ENCODE peak calls at places on chromosomes 4 and X, in six cellular contexts. One of them, this sample, is unnamed.

GRCh38 chrX:123629502-123629901 is 103.3 kb downstream of the THOC2 start:
- DNase-seq in ascending aorta: no peak
- DNase-seq in fibroblast of lung: no peak
- DNase-seq in sigmoid colon: no peak
- DNase-seq in lung: no peak
- DNase-seq in A673: no peak
- DNase-seq in this sample: no peak

GRCh38 chr4:126890994-126891393 is 741.8 kb upstream of the INTU start:
- DNase-seq in A673: no peak
- DNase-seq in lung: no peak
- DNase-seq in sigmoid colon: no peak
- DNase-seq in fibroblast of lung: peak; percentile 23
- DNase-seq in ascending aorta: no peak
- DNase-seq in this sample: no peak

GRCh38 chrX:21479695-21480280 is 105.6 kb downstream of the CNKSR2 start:
- DNase-seq in fibroblast of lung: peak; percentile 49
- DNase-seq in A673: peak; percentile 73
- DNase-seq in lung: no peak
- DNase-seq in sigmoid colon: no peak
- DNase-seq in ascending aorta: no peak
- DNase-seq in this sample: peak; percentile 6

GRCh38 chr4:20408596-20408995 is 156.9 kb downstream of the SLIT2 start:
- DNase-seq in A673: peak; percentile 41
- DNase-seq in fibroblast of lung: peak; percentile 63
- DNase-seq in lung: no peak
- DNase-seq in ascending aorta: no peak
- DNase-seq in sigmoid colon: no peak
- DNase-seq in this sample: no peak

GRCh38 chrX:101986571-101986970 is 54.7 kb upstream of the ZMAT1 start:
- DNase-seq in fibroblast of lung: no peak
- DNase-seq in lung: no peak
- DNase-seq in ascending aorta: no peak
- DNase-seq in sigmoid colon: no peak
- DNase-seq in A673: peak; percentile 73
- DNase-seq in this sample: no peak

GRCh38 chr4:74410272-74410671 is 34.7 kb upstream of the AREG start:
- DNase-seq in sigmoid colon: no peak
- DNase-seq in ascending aorta: no peak
- DNase-seq in lung: no peak
- DNase-seq in A673: no peak
- DNase-seq in fibroblast of lung: peak; percentile 66
- DNase-seq in this sample: no peak

GRCh38 chr4:7124643-7125442 is 57.0 kb upstream of the GRPEL1 start:
- DNase-seq in lung: peak; percentile 45
- DNase-seq in sigmoid colon: peak; percentile 87
- DNase-seq in ascending aorta: no peak
- DNase-seq in A673: no peak
- DNase-seq in fibroblast of lung: peak; percentile 96
- DNase-seq in this sample: peak; percentile 60

GRCh38 chr4:174365018-174365587 is 81.4 kb downstream of the CEP44 start:
- DNase-seq in A673: peak; percentile 55
- DNase-seq in lung: no peak
- DNase-seq in sigmoid colon: no peak
- DNase-seq in ascending aorta: no peak
- DNase-seq in fibroblast of lung: peak; percentile 20
- DNase-seq in this sample: no peak

GRCh38 chr4:57854748-57855147 is 744.6 kb upstream of the IGFBP7 start:
- DNase-seq in fibroblast of lung: no peak
- DNase-seq in sigmoid colon: no peak
- DNase-seq in lung: no peak
- DNase-seq in A673: no peak
- DNase-seq in ascending aorta: no peak
- DNase-seq in this sample: no peak

GRCh38 chrX:145213504-145213903 is 33.8 kb upstream of the SPANXN1 start:
- DNase-seq in sigmoid colon: no peak
- DNase-seq in fibroblast of lung: no peak
- DNase-seq in ascending aorta: no peak
- DNase-seq in A673: peak; percentile 14
- DNase-seq in lung: no peak
- DNase-seq in this sample: no peak

GRCh38 chrX:2243913-2244460 is 256.8 kb downstream of the DHRSX start:
- DNase-seq in A673: peak; percentile 48
- DNase-seq in ascending aorta: no peak
- DNase-seq in fibroblast of lung: peak; percentile 13
- DNase-seq in sigmoid colon: no peak
- DNase-seq in lung: no peak
- DNase-seq in this sample: no peak

GRCh38 chr4:168522829-168523228 is 26.0 kb downstream of the PALLD start:
- DNase-seq in fibroblast of lung: no peak
- DNase-seq in ascending aorta: no peak
- DNase-seq in A673: no peak
- DNase-seq in lung: no peak
- DNase-seq in sigmoid colon: no peak
- DNase-seq in this sample: no peak

GRCh38 chr4:168524006-168524405 is 27.2 kb downstream of the PALLD start:
- DNase-seq in A673: no peak
- DNase-seq in fibroblast of lung: peak; percentile 87
- DNase-seq in lung: no peak
- DNase-seq in sigmoid colon: no peak
- DNase-seq in ascending aorta: no peak
- DNase-seq in this sample: no peak

GRCh38 chr4:168519576-168519975 is 22.7 kb downstream of the PALLD start:
- DNase-seq in fibroblast of lung: no peak
- DNase-seq in ascending aorta: no peak
- DNase-seq in A673: no peak
- DNase-seq in lung: no peak
- DNase-seq in sigmoid colon: no peak
- DNase-seq in this sample: no peak

GRCh38 chr4:168522371-168522770 is 25.5 kb downstream of the PALLD start:
- DNase-seq in A673: peak; percentile 30
- DNase-seq in sigmoid colon: no peak
- DNase-seq in fibroblast of lung: no peak
- DNase-seq in ascending aorta: no peak
- DNase-seq in lung: no peak
- DNase-seq in this sample: no peak

DNA sequence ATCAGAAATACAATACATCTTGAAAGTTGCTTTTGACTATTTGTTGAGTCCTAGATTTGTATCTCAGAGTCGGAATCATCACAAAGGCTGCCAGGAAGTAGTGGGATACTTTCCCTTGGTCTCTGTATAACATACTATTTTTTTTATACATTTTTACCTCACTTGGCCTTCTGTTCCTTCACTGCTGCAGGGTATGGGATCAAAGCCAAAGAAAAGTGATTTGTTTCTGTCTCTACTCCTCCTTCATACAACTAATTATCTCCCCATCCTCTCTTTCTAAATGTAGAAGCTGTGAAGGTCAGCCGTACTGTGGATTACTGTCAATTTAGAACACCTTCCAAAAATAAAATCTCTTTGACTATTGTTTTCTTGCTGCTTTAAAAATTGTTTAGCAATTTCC is 24.9 kb downstream of the PALLD start:
- DNase-seq in sigmoid colon: no peak
- DNase-seq in lung: no peak
- DNase-seq in fibroblast of lung: no peak
- DNase-seq in ascending aorta: no peak
- DNase-seq in A673: no peak
- DNase-seq in this sample: no peak
- H3K4me3 ChIP-seq in sigmoid colon: no peak overlapping the region
- H3K4me3 ChIP-seq in lung: no peak overlapping the region
- H3K4me3 ChIP-seq in fibroblast of lung: no peak overlapping the region
- H3K4me3 ChIP-seq in ascending aorta: no peak overlapping the region
- H3K4me3 ChIP-seq in A673: no peak overlapping the region
- H3K4me3 ChIP-seq in this sample: no peak overlapping the region

GRCh38 chr4:10082047-10082446 is 34.6 kb downstream of the WDR1 start:
- DNase-seq in ascending aorta: no peak
- DNase-seq in sigmoid colon: peak; percentile 47
- DNase-seq in A673: no peak
- DNase-seq in fibroblast of lung: no peak
- DNase-seq in lung: no peak
- DNase-seq in this sample: peak; percentile 0
- H3K36me3 ChIP-seq in ascending aorta: peaks cover 100% of the 10 kb centered on the region
- H3K36me3 ChIP-seq in sigmoid colon: peaks cover 100% of the 10 kb centered on the region
- H3K36me3 ChIP-seq in A673: peaks cover 48% of the 10 kb centered on the region
- H3K36me3 ChIP-seq in fibroblast of lung: peaks cover 82% of the 10 kb centered on the region
- H3K36me3 ChIP-seq in lung: peaks cover 96% of the 10 kb centered on the region
- H3K36me3 ChIP-seq in this sample: peaks cover 4% of the 10 kb centered on the region

DNA sequence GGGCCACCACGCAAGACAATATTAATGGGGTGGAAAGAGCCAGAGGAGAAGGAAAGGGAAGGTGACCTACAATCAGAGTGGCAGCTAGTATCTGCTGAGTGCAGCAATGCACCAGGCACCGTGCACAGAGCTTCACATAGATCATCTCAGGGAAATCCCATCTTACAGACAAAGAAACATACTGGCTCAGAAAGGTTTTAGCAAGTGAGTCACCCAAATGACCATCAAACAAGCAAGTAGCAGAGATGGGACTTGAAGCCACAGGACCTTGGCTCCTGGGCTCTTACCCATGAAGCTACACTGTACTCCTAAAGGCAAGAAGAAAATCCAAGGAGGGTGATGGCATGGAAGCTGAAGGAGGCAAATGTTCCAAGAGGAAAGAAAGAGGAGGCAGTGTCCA is 6.8 kb downstream of the ANXA5 start:
- DNase-seq in ascending aorta: no peak
- DNase-seq in sigmoid colon: no peak
- DNase-seq in lung: no peak
- DNase-seq in fibroblast of lung: peak; percentile 87
- DNase-seq in A673: no peak
- DNase-seq in this sample: no peak
- H3K4me3 ChIP-seq in ascending aorta: peak overlapping the region; percentile 23
- H3K4me3 ChIP-seq in sigmoid colon: no peak overlapping the region
- H3K4me3 ChIP-seq in lung: no peak overlapping the region
- H3K4me3 ChIP-seq in fibroblast of lung: peak overlapping the region; percentile 40
- H3K4me3 ChIP-seq in A673: no peak overlapping the region
- H3K4me3 ChIP-seq in this sample: no peak overlapping the region

GRCh38 chr4:94933799-94934198 is 176.0 kb downstream of the BMPR1B start:
- DNase-seq in fibroblast of lung: peak; percentile 56
- DNase-seq in A673: no peak
- DNase-seq in sigmoid colon: no peak
- DNase-seq in ascending aorta: no peak
- DNase-seq in lung: no peak
- DNase-seq in this sample: no peak
- H3K36me3 ChIP-seq in fibroblast of lung: no peaks in the 10 kb centered on the region
- H3K36me3 ChIP-seq in A673: no peaks in the 10 kb centered on the region
- H3K36me3 ChIP-seq in sigmoid colon: no peaks in the 10 kb centered on the region
- H3K36me3 ChIP-seq in ascending aorta: no peaks in the 10 kb centered on the region
- H3K36me3 ChIP-seq in lung: no peaks in the 10 kb centered on the region
- H3K36me3 ChIP-seq in this sample: no peaks in the 10 kb centered on the region

DNA sequence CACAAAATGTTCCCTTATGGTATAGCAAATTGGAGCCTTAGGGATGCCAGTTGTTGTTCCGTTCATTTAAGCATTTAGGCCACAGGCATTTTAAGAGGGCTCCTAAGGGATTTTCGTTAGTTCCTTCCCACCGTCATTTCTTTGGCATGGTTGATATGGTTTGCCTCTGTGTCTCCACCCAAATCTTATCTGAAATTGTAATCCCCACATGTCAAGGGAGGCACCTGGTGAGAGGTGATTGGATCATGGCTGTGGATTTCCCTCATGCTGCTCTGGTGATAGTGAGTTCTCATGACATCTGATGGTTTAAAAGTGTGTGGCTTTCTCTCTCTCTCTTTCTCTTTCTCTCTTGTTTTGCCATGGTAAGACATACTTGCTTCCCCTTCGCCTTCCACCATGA is 104.1 kb downstream of the ASB9 start:
- DNase-seq in ascending aorta: no peak
- DNase-seq in fibroblast of lung: no peak
- DNase-seq in sigmoid colon: no peak
- DNase-seq in lung: no peak
- DNase-seq in A673: no peak
- DNase-seq in this sample: no peak
- H3K4me3 ChIP-seq in ascending aorta: no peak overlapping the region
- H3K4me3 ChIP-seq in fibroblast of lung: no peak overlapping the region
- H3K4me3 ChIP-seq in sigmoid colon: no peak overlapping the region
- H3K4me3 ChIP-seq in lung: no peak overlapping the region
- H3K4me3 ChIP-seq in A673: no peak overlapping the region
- H3K4me3 ChIP-seq in this sample: no peak overlapping the region

DNA sequence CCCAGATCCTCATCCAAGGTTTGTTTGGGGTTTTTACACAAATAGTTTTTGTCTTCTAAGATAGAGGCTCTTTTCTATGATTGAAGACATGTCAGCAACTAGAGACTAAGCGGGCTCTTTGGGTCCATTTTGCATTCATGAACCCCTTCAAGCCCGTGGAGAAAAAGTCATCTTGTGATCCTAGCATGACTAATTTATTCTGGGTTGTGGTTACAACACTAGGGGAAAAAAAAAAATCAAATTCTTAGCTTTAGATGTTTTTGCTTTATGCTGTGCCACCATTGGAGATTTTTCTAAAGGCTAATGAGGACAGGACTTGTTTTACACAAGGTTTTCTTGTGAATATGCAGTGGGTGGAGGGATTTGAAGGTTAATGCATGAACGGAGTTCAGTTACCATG is 440.0 kb downstream of the PCDH7 start:
- DNase-seq in lung: no peak
- DNase-seq in A673: no peak
- DNase-seq in ascending aorta: no peak
- DNase-seq in sigmoid colon: no peak
- DNase-seq in fibroblast of lung: peak; percentile 38
- DNase-seq in this sample: no peak
- H3K36me3 ChIP-seq in lung: no peaks in the 10 kb centered on the region
- H3K36me3 ChIP-seq in A673: no peaks in the 10 kb centered on the region
- H3K36me3 ChIP-seq in ascending aorta: no peaks in the 10 kb centered on the region
- H3K36me3 ChIP-seq in sigmoid colon: no peaks in the 10 kb centered on the region
- H3K36me3 ChIP-seq in fibroblast of lung: no peaks in the 10 kb centered on the region
- H3K36me3 ChIP-seq in this sample: no peaks in the 10 kb centered on the region

GRCh38 chr4:110610940-110611785 is 11.7 kb downstream of the PITX2 start:
- DNase-seq in lung: no peak
- DNase-seq in ascending aorta: no peak
- DNase-seq in A673: no peak
- DNase-seq in fibroblast of lung: no peak
- DNase-seq in sigmoid colon: no peak
- DNase-seq in this sample: no peak
- H3K4me3 ChIP-seq in lung: no peak overlapping the region
- H3K4me3 ChIP-seq in ascending aorta: peak overlapping the region; percentile 42
- H3K4me3 ChIP-seq in A673: no peak overlapping the region
- H3K4me3 ChIP-seq in fibroblast of lung: no peak overlapping the region
- H3K4me3 ChIP-seq in sigmoid colon: no peak overlapping the region
- H3K4me3 ChIP-seq in this sample: no peak overlapping the region

This sample was measured in tibial nerve.